ENCODE peak calls at places on chromosomes 7 and 10, in ten cellular contexts. S is T-helper 9 cell; N is stimulated activated CD4-positive, alpha-beta T cell treated with anti-CD3 and anti-CD28 coated beads, Interleukin-1b, Interleukin-23, amount 100 ng/mL, for 24 hours; B is bronchial epithelial cell; Z is brain microvascular endothelial cell; X is occipital lobe; O is OCI-LY7; E is HCEC 1CT; R is cardiac fibroblast; F is activated CD8-positive, alpha-beta memory T cell treated with anti-CD3 and anti-CD28 coated beads for 24 hours. I is an unnamed sample.

GRCh38 chr10:92990615-92991014 is 70.0 kb upstream of the CYP26C1 start:
- DNase-seq in B (no peak), X (no peak), Z (peak; percentile 31), E (peak; percentile 45), F (no peak), S (no peak), R (peak; percentile 60), O (no peak), N (peak; percentile 15), I (no peak)

GRCh38 chr10:49817845-49818244 is 55.7 kb upstream of the OGDHL start:
- DNase-seq in R (no peak), X (no peak), F (no peak), N (no peak), S (no peak), O (no peak), Z (no peak), B (no peak), E (no peak), I (no peak)

GRCh38 chr10:79095316-79095715 is 26.6 kb downstream of the ZMIZ1 start:
- DNase-seq in O (no peak), S (no peak), F (no peak), B (no peak), R (no peak), Z (no peak), N (no peak), E (no peak), X (no peak), I (no peak)

GRCh38 chr10:50857579-50857978 is 27.8 kb downstream of the A1CF start:
- DNase-seq in X (no peak), N (no peak), S (no peak), F (no peak), R (no peak), B (no peak), Z (no peak), E (no peak), O (no peak), I (no peak)

GRCh38 chr10:95400789-95401188 is 110.0 kb upstream of the PDLIM1 start:
- DNase-seq in S (no peak), Z (no peak), F (peak; percentile 17), N (no peak), O (no peak), E (no peak), B (no peak), R (no peak), X (peak; percentile 30), I (no peak)

GRCh38 chr7:33832326-33832725 is 73.0 kb upstream of the BMPER start:
- DNase-seq in B (no peak), N (no peak), S (no peak), E (no peak), O (no peak), X (no peak), R (no peak), F (no peak), Z (no peak), I (peak; percentile 10)

GRCh38 chr10:117004238-117004626 is 755 bp downstream of the SHTN1 start:
- DNase-seq in E (no peak), R (peak; percentile 33), F (no peak), Z (no peak), S (no peak), B (peak; percentile 49), N (no peak), O (no peak), X (no peak), I (no peak)

GRCh38 chr10:99965700-99966099 is 44.0 kb downstream of the DNMBP start:
- DNase-seq in N (no peak), R (peak; percentile 41), B (no peak), E (no peak), X (no peak), S (no peak), O (no peak), Z (no peak), F (no peak), I (no peak)

GRCh38 chr7:75866497-75867389 is 12.1 kb upstream of the RHBDD2 start:
- DNase-seq in B (peak; percentile 61), E (peak; percentile 79), F (peak; percentile 73), S (peak; percentile 11), Z (peak; percentile 60), O (peak; percentile 62), X (peak; percentile 16), N (no peak), R (peak; percentile 73), I (peak; percentile 79)